ENCODE peak calls at places on chromosomes 5 and 9, in ten cellular contexts. G is Peyer's patch, Y is tibial nerve, Z is H1, C is IMR-90, Q is A549, X is heart left ventricle, J is adrenal gland, R is stomach, W is HepG2. K is an unnamed sample.

GRCh38 chr5:88885043-88885442 is 2.1 kb upstream of the MEF2C start:
- DNase-seq in W (no peak), G (no peak), Y (no peak), C (no peak), J (no peak), R (no peak), X (no peak), Q (no peak), Z (no peak), K (no peak)

GRCh38 chr9:74821636-74822035 is 66.1 kb downstream of the TRPM6 start:
- DNase-seq in C (no peak), R (no peak), X (no peak), Y (no peak), Z (no peak), J (no peak), G (no peak), W (no peak), Q (no peak), K (no peak)

GRCh38 chr5:179310439-179311090 is 34.7 kb downstream of the ADAMTS2 start:
- DNase-seq in J (no peak), W (no peak), X (peak; percentile 10), R (no peak), Z (no peak), Y (no peak), G (no peak), Q (no peak), C (no peak), K (no peak)

GRCh38 chr9:68999393-69000105 is 14.4 kb downstream of the PRKACG start:
- DNase-seq in Z (peak; percentile 70), Y (peak; percentile 78), C (peak; percentile 65), W (peak; percentile 75), X (peak; percentile 55), J (peak; percentile 77), R (peak; percentile 66), G (peak; percentile 83), Q (peak; percentile 54), K (peak; percentile 88)

GRCh38 chr5:78547171-78547570 is 101.4 kb downstream of the LHFPL2 start:
- DNase-seq in R (no peak), C (peak; percentile 88), J (no peak), Y (no peak), Q (no peak), W (no peak), Z (no peak), X (no peak), G (no peak), K (no peak)

GRCh38 chr5:172364773-172365172 is 81.2 kb upstream of the UBTD2 start:
- DNase-seq in Y (no peak), C (no peak), R (no peak), Z (no peak), X (no peak), Q (no peak), J (no peak), G (no peak), W (no peak), K (no peak)

GRCh38 chr9:26975728-26976707 is 19.8 kb downstream of the IFT74 start:
- DNase-seq in Y (peak; percentile 42), Q (peak; percentile 40), Z (peak; percentile 76), J (peak; percentile 43), W (peak; percentile 32), X (no peak), G (peak; percentile 60), C (peak; percentile 46), R (peak; percentile 38), K (peak; percentile 33)

GRCh38 chr5:178385472-178385853 is 152.9 kb upstream of the PHYKPL start:
- DNase-seq in C (peak; percentile 36), X (no peak), Y (no peak), W (no peak), G (no peak), J (no peak), Q (no peak), R (no peak), Z (no peak), K (no peak)

GRCh38 chr9:129383415-129384088 is 205.5 kb upstream of the IER5L start:
- DNase-seq in R (peak; percentile 84), X (peak; percentile 92), Z (no peak), G (peak; percentile 89), J (peak; percentile 81), Q (no peak), C (peak; percentile 56), W (no peak), Y (peak; percentile 72), K (peak; percentile 78)
- TF ChIP-seq CTCF in R (no peak), X (peak; percentile 42), Z (no peak), G (no peak), J (peak; percentile 17), Q (no peak), C (peak; percentile 21), W (no peak), Y (no peak), K (no peak)

GRCh38 chr5:131758520-131758900 is 38.3 kb downstream of the FNIP1 start:
- DNase-seq in Q (no peak), G (no peak), Z (no peak), C (peak; percentile 57), R (no peak), Y (no peak), X (no peak), J (no peak), W (no peak), K (no peak)

GRCh38 chr5:131756942-131757341 is 39.9 kb downstream of the FNIP1 start:
- DNase-seq in X (no peak), G (no peak), Y (no peak), W (no peak), J (no peak), C (no peak), R (no peak), Q (no peak), Z (no peak), K (no peak)

GRCh38 chr5:131760793-131761192 is 36.0 kb downstream of the FNIP1 start:
- DNase-seq in Q (no peak), W (no peak), Z (no peak), C (no peak), R (no peak), G (no peak), Y (no peak), X (no peak), J (no peak), K (no peak)

GRCh38 chr5:131759704-131760103 is 37.1 kb downstream of the FNIP1 start:
- DNase-seq in Z (no peak), Y (no peak), W (no peak), C (no peak), X (no peak), R (no peak), Q (no peak), J (no peak), G (no peak), K (no peak)

GRCh38 chr5:131757830-131758519 is 38.8 kb downstream of the FNIP1 start:
- DNase-seq in J (no peak), X (no peak), G (no peak), W (no peak), Y (no peak), R (no peak), C (no peak), Q (no peak), Z (no peak), K (no peak)
- H3K4me1 ChIP-seq in J (peaks cover 44% of the 10 kb centered on the region), X (peaks cover 71% of the 10 kb centered on the region), G (no peaks in the 10 kb centered on the region), W (peaks cover 11% of the 10 kb centered on the region), Y (no peaks in the 10 kb centered on the region), R (peaks cover 17% of the 10 kb centered on the region), C (peaks cover 8% of the 10 kb centered on the region), Q (no peaks in the 10 kb centered on the region), Z (no peaks in the 10 kb centered on the region), K (peaks cover 32% of the 10 kb centered on the region)

DNA sequence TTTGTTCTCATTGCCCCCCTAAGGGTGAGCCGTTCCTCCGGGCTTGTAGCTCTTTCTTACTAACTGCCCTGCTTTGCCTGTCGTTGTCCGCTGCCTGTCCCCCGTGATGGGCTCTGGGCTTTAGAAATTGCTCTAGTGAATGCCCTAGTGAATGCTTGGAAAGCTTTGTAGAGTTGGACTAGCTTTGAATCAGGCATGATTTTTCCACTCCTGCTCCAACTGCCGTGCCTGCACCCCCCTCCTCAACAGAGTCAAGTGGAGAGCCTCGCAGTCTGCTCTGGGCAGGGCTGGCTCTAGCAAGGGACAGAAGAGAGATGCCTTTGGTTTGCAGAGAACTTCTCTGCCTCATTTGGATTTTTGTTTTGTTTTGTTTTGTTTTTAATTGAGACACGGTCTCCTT is 46.8 kb upstream of the DAB2IP start:
- DNase-seq in R (no peak), C (no peak), Y (no peak), Z (no peak), Q (no peak), G (no peak), X (no peak), J (no peak), W (no peak), K (no peak)
- TF ChIP-seq POLR2A in R (no peak), C (no peak), Y (no peak), Z (no peak), Q (no peak), G (no peak), X (no peak), J (no peak), W (no peak), K (no peak)

GRCh38 chr9:131275332-131276106 is 791 bp downstream of the FAM78A start:
- DNase-seq in G (peak; percentile 76), W (peak; percentile 48), Z (no peak), Q (no peak), R (no peak), J (no peak), X (peak; percentile 88), C (no peak), Y (no peak), K (no peak)

GRCh38 chr9:131278421-131279111 is 2.3 kb upstream of the FAM78A start:
- DNase-seq in Z (no peak), Y (no peak), Q (no peak), C (no peak), G (no peak), R (no peak), J (no peak), W (no peak), X (no peak), K (no peak)

GRCh38 chr9:131277673-131278420 is 1.5 kb upstream of the FAM78A start:
- DNase-seq in Y (peak; percentile 79), J (peak; percentile 85), R (peak; percentile 70), G (peak; percentile 90), Q (peak; percentile 94), C (peak; percentile 78), Z (peak; percentile 82), W (peak; percentile 43), X (peak; percentile 94), K (peak; percentile 80)

GRCh38 chr9:131276107-131276888 is at the start of gene FAM78A:
- DNase-seq in C (no peak), Q (no peak), Y (no peak), J (no peak), R (peak; percentile 57), X (peak; percentile 80), Z (no peak), G (peak; percentile 83), W (no peak), K (no peak)

DNA sequence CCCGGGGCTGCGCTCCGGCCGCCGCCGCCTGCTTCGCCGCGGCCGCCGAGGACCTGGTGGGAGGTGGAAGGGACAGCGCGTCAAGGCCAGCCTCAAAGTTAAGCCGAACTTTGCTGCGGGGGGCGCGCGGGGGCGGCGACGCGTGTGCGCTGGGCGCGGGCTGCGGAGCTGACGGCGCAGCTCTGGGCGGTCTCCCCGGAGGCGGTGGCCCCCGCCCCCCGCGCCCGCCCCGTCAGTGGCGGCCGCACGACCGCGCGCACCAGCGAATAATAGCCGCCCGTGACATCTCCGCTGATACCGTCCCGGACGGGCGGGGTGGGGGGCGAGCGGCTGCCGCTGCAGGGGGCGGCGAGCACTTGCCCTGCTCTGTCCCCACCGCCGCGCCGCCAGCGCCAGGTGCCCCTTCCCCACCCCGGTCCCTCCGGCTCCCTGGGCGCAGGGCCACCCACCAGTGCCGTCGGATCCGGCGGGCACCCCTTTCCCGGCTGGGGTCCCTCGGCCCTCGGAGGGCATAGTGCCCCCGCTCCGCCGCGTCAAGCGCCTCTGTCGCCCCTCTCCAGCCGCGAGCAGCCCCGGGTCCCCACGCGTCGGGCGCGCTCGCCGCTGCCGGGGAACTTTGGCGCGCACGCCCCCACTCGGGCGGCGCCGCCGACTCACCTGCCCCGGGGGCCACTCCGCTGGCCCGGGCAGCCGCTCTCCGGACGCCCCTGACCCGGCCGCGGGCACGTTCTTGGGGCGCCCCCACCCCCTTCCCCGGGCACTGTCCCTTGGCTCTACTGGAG is 772 bp upstream of the FAM78A start:
- DNase-seq in Z (no peak), R (no peak), Q (no peak), C (no peak), X (no peak), Y (no peak), J (no peak), G (no peak), W (no peak), K (no peak)
- TF ChIP-seq CTCF in Z (no peak), R (no peak), Q (peak; percentile 9), C (no peak), X (peak; percentile 46), Y (no peak), J (no peak), G (no peak), W (no peak), K (no peak)

K was measured in body of pancreas.